ENCODE peak calls at places on chromosomes 6 and 20, in four cellular contexts. One of them, this sample, is unnamed.

GRCh38 chr6:17505062-17505476 is 95.0 kb upstream of the FAM8A1 start:
- DNase-seq in upper lobe of left lung: no peak
- DNase-seq in MM.1S: no peak
- DNase-seq in adrenal gland: no peak
- DNase-seq in this sample: no peak

GRCh38 chr20:2955257-2955950 is 82.1 kb downstream of the PTPRA start:
- DNase-seq in MM.1S: peak; percentile 25
- DNase-seq in adrenal gland: no peak
- DNase-seq in upper lobe of left lung: no peak
- DNase-seq in this sample: no peak

GRCh38 chr6:111057074-111057752 is 30.1 kb upstream of the SLC16A10 start:
- DNase-seq in MM.1S: peak; percentile 40
- DNase-seq in adrenal gland: no peak
- DNase-seq in upper lobe of left lung: no peak
- DNase-seq in this sample: peak; percentile 55

GRCh38 chr20:36862857-36863668 is 12.9 kb upstream of the TLDC2 start:
- DNase-seq in adrenal gland: peak; percentile 44
- DNase-seq in upper lobe of left lung: no peak
- DNase-seq in MM.1S: no peak
- DNase-seq in this sample: no peak

GRCh38 chr6:56497691-56498090 is 145.0 kb downstream of the DST start:
- DNase-seq in upper lobe of left lung: no peak
- DNase-seq in adrenal gland: no peak
- DNase-seq in MM.1S: no peak
- DNase-seq in this sample: no peak

GRCh38 chr20:50561379-50562078 is 51.3 kb downstream of the PTPN1 start:
- DNase-seq in upper lobe of left lung: no peak
- DNase-seq in adrenal gland: peak; percentile 70
- DNase-seq in MM.1S: no peak
- DNase-seq in this sample: peak; percentile 98

GRCh38 chr6:45212976-45213375 is 115.2 kb upstream of the RUNX2 start:
- DNase-seq in MM.1S: no peak
- DNase-seq in adrenal gland: no peak
- DNase-seq in upper lobe of left lung: no peak
- DNase-seq in this sample: no peak

GRCh38 chr6:163231356-163232014 is 183.0 kb upstream of the QKI start:
- DNase-seq in MM.1S: peak; percentile 52
- DNase-seq in adrenal gland: no peak
- DNase-seq in upper lobe of left lung: peak; percentile 49
- DNase-seq in this sample: no peak

GRCh38 chr6:169620171-169621125 is 81.4 kb downstream of the WDR27 start:
- DNase-seq in upper lobe of left lung: no peak
- DNase-seq in adrenal gland: no peak
- DNase-seq in MM.1S: no peak
- DNase-seq in this sample: peak; percentile 69

GRCh38 chr6:115137910-115138309 is 795.1 kb upstream of the HS3ST5 start:
- DNase-seq in MM.1S: no peak
- DNase-seq in upper lobe of left lung: no peak
- DNase-seq in adrenal gland: no peak
- DNase-seq in this sample: no peak

GRCh38 chr6:169172946-169173345 is 80.7 kb downstream of the THBS2 start:
- DNase-seq in adrenal gland: no peak
- DNase-seq in upper lobe of left lung: no peak
- DNase-seq in MM.1S: no peak
- DNase-seq in this sample: no peak

GRCh38 chr6:160930547-160931377 is 60.8 kb upstream of the MAP3K4 start:
- DNase-seq in adrenal gland: peak; percentile 84
- DNase-seq in upper lobe of left lung: peak; percentile 68
- DNase-seq in MM.1S: peak; percentile 18
- DNase-seq in this sample: peak; percentile 95

GRCh38 chr20:10581823-10582222 is 92.0 kb downstream of the JAG1 start:
- DNase-seq in adrenal gland: no peak
- DNase-seq in upper lobe of left lung: no peak
- DNase-seq in MM.1S: no peak
- DNase-seq in this sample: peak; percentile 66

GRCh38 chr6:140203611-140204553 is 829.4 kb upstream of the CITED2 start:
- DNase-seq in upper lobe of left lung: no peak
- DNase-seq in MM.1S: peak; percentile 39
- DNase-seq in adrenal gland: no peak
- DNase-seq in this sample: peak; percentile 87

GRCh38 chr6:103820148-103820547 is 1039.6 kb downstream of the HACE1 start:
- DNase-seq in MM.1S: no peak
- DNase-seq in upper lobe of left lung: no peak
- DNase-seq in adrenal gland: no peak
- DNase-seq in this sample: no peak

GRCh38 chr20:38326309-38326708 is 20.0 kb upstream of the LBP start:
- DNase-seq in upper lobe of left lung: no peak
- DNase-seq in adrenal gland: no peak
- DNase-seq in MM.1S: no peak
- DNase-seq in this sample: no peak

GRCh38 chr6:37779111-37779800 is 40.3 kb upstream of the ZFAND3 start:
- DNase-seq in adrenal gland: no peak
- DNase-seq in upper lobe of left lung: no peak
- DNase-seq in MM.1S: no peak
- DNase-seq in this sample: no peak

GRCh38 chr20:38844963-38845362 is 39.5 kb downstream of the PPP1R16B start:
- DNase-seq in MM.1S: no peak
- DNase-seq in adrenal gland: no peak
- DNase-seq in upper lobe of left lung: no peak
- DNase-seq in this sample: no peak

GRCh38 chr6:42788671-42789070 is 6.8 kb downstream of the BICRAL start:
- DNase-seq in adrenal gland: no peak
- DNase-seq in MM.1S: no peak
- DNase-seq in upper lobe of left lung: no peak
- DNase-seq in this sample: no peak

GRCh38 chr6:45728674-45729073 is 287.0 kb downstream of the CLIC5 start:
- DNase-seq in upper lobe of left lung: no peak
- DNase-seq in MM.1S: no peak
- DNase-seq in adrenal gland: no peak
- DNase-seq in this sample: peak; percentile 53

GRCh38 chr20:22522701-22523100 is 61.7 kb downstream of the FOXA2 start:
- DNase-seq in upper lobe of left lung: no peak
- DNase-seq in adrenal gland: no peak
- DNase-seq in MM.1S: no peak
- DNase-seq in this sample: no peak

GRCh38 chr6:7051780-7052440 is 55.9 kb upstream of the RREB1 start:
- DNase-seq in upper lobe of left lung: peak; percentile 70
- DNase-seq in adrenal gland: peak; percentile 68
- DNase-seq in MM.1S: no peak
- DNase-seq in this sample: no peak

GRCh38 chr6:5950448-5950847 is 56.3 kb downstream of the NRN1 start:
- DNase-seq in adrenal gland: no peak
- DNase-seq in upper lobe of left lung: no peak
- DNase-seq in MM.1S: no peak
- DNase-seq in this sample: no peak

GRCh38 chr6:113591896-113592827 is 265.0 kb upstream of the MARCKS start:
- DNase-seq in MM.1S: no peak
- DNase-seq in upper lobe of left lung: no peak
- DNase-seq in adrenal gland: no peak
- DNase-seq in this sample: peak; percentile 34

GRCh38 chr20:10337291-10337690 is 96.7 kb downstream of the MKKS start:
- DNase-seq in adrenal gland: no peak
- DNase-seq in MM.1S: no peak
- DNase-seq in upper lobe of left lung: no peak
- DNase-seq in this sample: peak; percentile 58

GRCh38 chr20:63255911-63256704 is 1.8 kb upstream of the NKAIN4 start:
- DNase-seq in upper lobe of left lung: no peak
- DNase-seq in adrenal gland: no peak
- DNase-seq in MM.1S: no peak
- DNase-seq in this sample: no peak
- TF ChIP-seq CTCF in upper lobe of left lung: no peak
- TF ChIP-seq CTCF in adrenal gland: no peak
- TF ChIP-seq CTCF in MM.1S: no peak
- TF ChIP-seq CTCF in this sample: no peak

DNA sequence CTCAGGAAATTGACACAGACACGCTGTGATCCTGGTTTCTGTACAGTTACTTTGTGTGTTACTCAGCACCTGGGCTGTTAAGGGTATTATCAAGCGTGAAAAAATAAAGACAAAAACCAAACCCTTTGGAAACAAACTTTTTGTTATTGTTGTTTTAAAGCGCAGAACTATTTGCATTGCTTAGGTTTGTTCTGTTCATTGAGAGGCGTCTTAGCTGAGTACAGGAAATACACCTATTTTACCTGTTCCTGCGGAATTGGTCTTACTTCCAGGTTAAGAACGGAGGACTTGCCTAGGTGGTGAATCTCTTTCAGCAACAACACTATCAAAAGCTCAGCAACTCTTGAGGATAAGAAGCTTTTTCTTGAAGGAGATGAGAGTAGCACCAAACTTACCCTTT is 1.0 kb downstream of the FUT9 start:
- DNase-seq in MM.1S: no peak
- DNase-seq in adrenal gland: no peak
- DNase-seq in upper lobe of left lung: no peak
- DNase-seq in this sample: no peak
- H3K4me3 ChIP-seq in MM.1S: peak overlapping the region; percentile 64
- H3K4me3 ChIP-seq in adrenal gland: no peak overlapping the region
- H3K4me3 ChIP-seq in upper lobe of left lung: no peak overlapping the region
- H3K4me3 ChIP-seq in this sample: no peak overlapping the region

DNA sequence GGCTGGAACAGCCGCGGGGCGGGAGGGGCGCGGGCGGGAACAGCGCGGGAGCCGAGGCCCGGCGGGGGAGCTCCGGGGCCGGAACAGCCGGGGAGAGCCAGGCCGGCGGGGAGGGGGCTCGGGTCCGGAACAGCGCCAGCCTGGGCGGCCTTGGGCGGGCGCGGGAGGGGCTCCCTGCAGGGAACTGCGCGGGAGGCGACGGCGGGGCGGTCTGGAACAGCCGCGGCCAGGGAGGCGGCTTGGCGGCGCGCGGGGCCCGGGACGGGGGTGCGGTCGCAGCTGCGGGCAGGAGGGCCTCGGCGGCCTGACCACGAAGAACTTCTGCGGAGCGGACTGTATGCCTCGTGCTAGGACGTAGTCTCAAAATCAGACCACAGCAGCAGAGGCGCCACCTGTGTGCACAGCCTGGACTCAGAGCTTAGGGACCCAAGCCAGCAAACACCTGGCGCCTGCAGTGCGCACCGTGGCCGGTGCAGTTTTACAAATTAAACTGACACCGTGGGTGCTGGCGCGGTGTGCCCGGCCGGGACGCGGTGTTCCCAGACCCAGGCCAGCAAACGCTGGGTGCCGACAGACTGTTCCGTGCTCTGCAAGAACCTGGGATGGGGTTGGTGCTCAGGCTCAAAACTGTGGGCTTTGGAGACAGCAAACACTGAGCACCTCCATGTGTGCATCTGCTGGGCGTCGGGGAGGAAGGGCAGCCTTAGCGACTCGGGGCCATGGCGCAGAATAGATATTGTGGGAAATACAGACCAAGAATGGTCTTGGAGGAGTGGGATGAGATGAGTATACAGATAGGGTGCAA is 572 bp downstream of the ZNF341 start:
- DNase-seq in MM.1S: peak; percentile 96
- DNase-seq in adrenal gland: peak; percentile 91
- DNase-seq in upper lobe of left lung: peak; percentile 91
- DNase-seq in this sample: peak; percentile 86
- TF ChIP-seq CTCF in MM.1S: peak; percentile 25
- TF ChIP-seq CTCF in adrenal gland: no peak
- TF ChIP-seq CTCF in upper lobe of left lung: no peak
- TF ChIP-seq CTCF in this sample: no peak

GRCh38 chr6:144349690-144350132 is 64.6 kb downstream of the UTRN start:
- DNase-seq in MM.1S: peak; percentile 49
- DNase-seq in adrenal gland: no peak
- DNase-seq in upper lobe of left lung: no peak
- DNase-seq in this sample: peak; percentile 36

GRCh38 chr6:144350176-144350575 is 65.0 kb downstream of the UTRN start:
- DNase-seq in MM.1S: peak; percentile 53
- DNase-seq in adrenal gland: no peak
- DNase-seq in upper lobe of left lung: no peak
- DNase-seq in this sample: no peak

GRCh38 chr6:144352310-144352709 is 67.2 kb downstream of the UTRN start:
- DNase-seq in adrenal gland: no peak
- DNase-seq in MM.1S: no peak
- DNase-seq in upper lobe of left lung: no peak
- DNase-seq in this sample: no peak

GRCh38 chr6:144351741-144352140 is 66.6 kb downstream of the UTRN start:
- DNase-seq in upper lobe of left lung: no peak
- DNase-seq in adrenal gland: peak; percentile 50
- DNase-seq in MM.1S: no peak
- DNase-seq in this sample: no peak

GRCh38 chr6:144351338-144351737 is 66.2 kb downstream of the UTRN start:
- DNase-seq in MM.1S: no peak
- DNase-seq in adrenal gland: no peak
- DNase-seq in upper lobe of left lung: no peak
- DNase-seq in this sample: no peak
- H3K4me3 ChIP-seq in MM.1S: no peak overlapping the region
- H3K4me3 ChIP-seq in adrenal gland: peak overlapping the region; percentile 11
- H3K4me3 ChIP-seq in upper lobe of left lung: no peak overlapping the region
- H3K4me3 ChIP-seq in this sample: no peak overlapping the region

DNA sequence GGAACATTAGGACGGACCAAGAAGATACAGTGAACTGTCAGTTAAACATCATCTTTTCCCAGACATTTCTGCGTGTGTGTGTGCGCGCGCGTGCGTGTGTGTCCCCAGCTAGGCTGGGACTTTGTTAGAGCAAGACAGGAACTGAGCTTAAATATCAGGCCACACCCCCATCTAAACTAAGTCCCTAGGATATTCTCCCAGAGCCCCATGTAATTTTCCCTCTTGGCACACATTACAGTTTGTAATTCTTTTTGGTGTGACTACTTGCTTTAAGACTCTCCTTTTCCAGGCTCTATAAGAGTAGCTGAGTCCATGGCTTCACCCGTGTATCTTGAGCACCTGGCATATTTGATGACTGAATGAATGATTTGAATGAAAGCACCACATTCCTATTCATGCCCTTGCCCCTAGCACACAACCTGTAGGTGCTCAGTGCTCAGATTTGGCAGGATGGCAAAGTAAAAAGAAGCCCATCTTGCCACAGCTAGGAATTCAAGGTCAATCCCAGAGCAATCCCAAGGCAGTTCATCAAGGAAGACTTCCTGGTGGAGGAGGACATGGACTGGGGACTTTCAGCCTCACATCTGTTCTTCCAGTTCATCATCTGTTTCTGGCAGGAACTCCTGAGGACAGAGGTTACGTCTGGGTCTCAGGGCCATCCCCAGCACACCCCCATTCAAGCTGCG is 69.2 kb downstream of the MRPL14 start:
- DNase-seq in adrenal gland: no peak
- DNase-seq in upper lobe of left lung: no peak
- DNase-seq in MM.1S: no peak
- DNase-seq in this sample: peak; percentile 81
- TF ChIP-seq CTCF in adrenal gland: no peak
- TF ChIP-seq CTCF in upper lobe of left lung: no peak
- TF ChIP-seq CTCF in MM.1S: no peak
- TF ChIP-seq CTCF in this sample: no peak